ENCODE peak calls at places on chromosomes 12 and 14, in ten cellular contexts. C is fibroblast of lung; D is Karpas-422; Y is DND-41; H is right lobe of liver; N is GM23338; O is CD8-positive, alpha-beta T cell; W is naive thymus-derived CD4-positive, alpha-beta T cell; L is CD4-positive, CD25-positive, alpha-beta regulatory T cell; K is upper lobe of right lung. A is an unnamed sample. For H3K36me3 and H3K4me1, the result is how much of the 10 kb centered on the place peaks cover.

GRCh38 chr12:20624718-20625117 is 70.4 kb upstream of the SLCO1C1 start:
- DNase-seq in C (peak), D (no peak), Y (no peak), H (no peak), N (peak), O (no peak), W (no peak), L (no peak), K (no peak), A (no peak)

GRCh38 chr12:124520258-124520657 is 47.2 kb downstream of the NCOR2 start:
- DNase-seq in C (peak), D (no peak), Y (no peak), H (peak), N (no peak), O (no peak), W (no peak), L (no peak), K (peak), A (peak)

GRCh38 chr14:90698379-90698869 is 117.8 kb downstream of the TTC7B start:
- DNase-seq in C (peak), D (no peak), Y (no peak), H (no peak), N (no peak), O (no peak), W (no peak), L (no peak), K (no peak), A (peak)

GRCh38 chr14:30402846-30403245 is 156.1 kb upstream of the G2E3 start:
- DNase-seq in C (no peak), D (no peak), Y (no peak), H (no peak), N (no peak), O (no peak), W (no peak), L (no peak), K (no peak), A (no peak)

GRCh38 chr14:21054768-21055145 is 2.9 kb upstream of the RNASE8 start:
- DNase-seq in C (no peak), D (no peak), Y (no peak), H (no peak), N (no peak), O (no peak), W (no peak), L (no peak), K (no peak), A (no peak)

GRCh38 chr12:120159509-120160237 is 34.8 kb downstream of the GCN1 start:
- DNase-seq in C (no peak), D (no peak), Y (no peak), H (no peak), N (no peak), O (no peak), W (no peak), L (no peak), K (no peak), A (no peak)

GRCh38 chr14:105938055-105938863 is 411.9 kb downstream of the TMEM121 start:
- DNase-seq in C (no peak), D (no peak), Y (no peak), H (no peak), N (no peak), O (no peak), W (no peak), L (no peak), K (no peak), A (no peak)

GRCh38 chr12:48379784-48380183 is 29.1 kb upstream of the ZNF641 start:
- DNase-seq in C (no peak), D (no peak), Y (no peak), H (no peak), N (no peak), O (no peak), W (no peak), L (no peak), K (no peak), A (no peak)

GRCh38 chr14:94051115-94051514 is 25.0 kb downstream of the OTUB2 start:
- DNase-seq in C (peak), D (no peak), Y (no peak), H (peak), N (peak), O (no peak), W (no peak), L (no peak), K (no peak), A (no peak)

GRCh38 chr12:131473721-131474709 is 236.9 kb upstream of the SFSWAP start:
- DNase-seq in C (no peak), D (no peak), Y (no peak), H (no peak), N (peak), O (no peak), W (no peak), L (no peak), K (no peak), A (no peak)

GRCh38 chr14:29603721-29604120 is 323.9 kb downstream of the PRKD1 start:
- DNase-seq in C (no peak), D (no peak), Y (no peak), H (no peak), N (no peak), O (no peak), W (no peak), L (no peak), K (no peak), A (no peak)

GRCh38 chr14:103627073-103628025 is 1.7 kb upstream of the KLC1 start:
- DNase-seq in C (no peak), D (no peak), Y (no peak), H (no peak), N (no peak), O (no peak), W (no peak), L (no peak), K (no peak), A (no peak)

GRCh38 chr14:44453433-44454171 is 53.5 kb downstream of the FSCB start:
- DNase-seq in C (no peak), D (peak), Y (no peak), H (no peak), N (no peak), O (no peak), W (no peak), L (no peak), K (no peak), A (no peak)

GRCh38 chr14:49770212-49770817 is 2.4 kb downstream of the KLHDC2 start:
- DNase-seq in C (peak), D (no peak), Y (no peak), H (peak), N (no peak), O (no peak), W (no peak), L (no peak), K (no peak), A (no peak)

GRCh38 chr14:76373456-76373855 is 2.5 kb upstream of the ESRRB start:
- DNase-seq in C (no peak), D (no peak), Y (no peak), H (no peak), N (peak), O (no peak), W (no peak), L (no peak), K (no peak), A (no peak)

GRCh38 chr12:62924084-62924483 is 10.9 kb downstream of the PPM1H start:
- DNase-seq in C (no peak), D (no peak), Y (no peak), H (no peak), N (no peak), O (no peak), W (no peak), L (no peak), K (no peak), A (no peak)

DNA sequence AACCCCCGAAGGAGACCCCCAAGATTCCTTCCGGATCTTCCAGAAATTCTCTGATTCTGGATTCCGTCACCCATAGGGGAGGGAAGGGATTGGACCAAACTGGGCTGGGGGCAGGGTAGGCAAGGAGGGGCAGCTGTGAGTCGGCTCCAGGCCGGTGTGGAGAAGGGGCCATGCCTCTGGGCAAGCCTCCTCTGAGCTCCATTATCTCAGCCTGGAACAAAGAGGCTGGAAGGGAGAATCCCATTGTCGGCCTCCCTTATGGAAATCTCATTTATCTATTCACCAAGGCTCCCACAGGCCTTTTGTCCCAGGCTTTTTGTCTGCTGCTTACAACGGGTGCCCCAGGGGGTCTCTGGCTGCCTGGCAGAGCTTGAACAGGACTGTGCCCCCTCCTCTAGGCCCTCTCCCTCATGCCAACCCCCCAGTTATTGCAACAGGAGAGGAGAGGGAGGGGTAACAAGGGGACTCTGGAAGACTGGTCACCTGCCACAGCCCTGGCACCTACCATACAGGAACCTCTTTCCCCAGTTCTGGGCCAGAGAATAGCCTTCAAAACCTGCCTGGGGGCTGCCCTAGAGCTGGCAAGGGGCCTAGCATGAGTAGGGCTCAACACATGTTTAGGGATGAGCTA is 19.5 kb downstream of the FIGNL2 start:
- DNase-seq in C (no peak), D (no peak), Y (no peak), H (no peak), N (peak), O (no peak), W (no peak), L (no peak), K (no peak), A (no peak)
- H3K27ac ChIP-seq in C (no peak), D (no peak), Y (no peak), H (no peak), N (peak), O (no peak), W (no peak), L (no peak), K (no peak), A (no peak)

GRCh38 chr12:10709808-10710207 is 13.3 kb downstream of the YBX3 start:
- DNase-seq in C (no peak), D (no peak), Y (no peak), H (no peak), N (no peak), O (no peak), W (no peak), L (no peak), K (no peak), A (no peak)
- H3K36me3 ChIP-seq in C (under half), D (under half), Y (half or more), H (under half), N (half or more), O (under half), W (under half), L (under half), K (half or more), A (under half)

DNA sequence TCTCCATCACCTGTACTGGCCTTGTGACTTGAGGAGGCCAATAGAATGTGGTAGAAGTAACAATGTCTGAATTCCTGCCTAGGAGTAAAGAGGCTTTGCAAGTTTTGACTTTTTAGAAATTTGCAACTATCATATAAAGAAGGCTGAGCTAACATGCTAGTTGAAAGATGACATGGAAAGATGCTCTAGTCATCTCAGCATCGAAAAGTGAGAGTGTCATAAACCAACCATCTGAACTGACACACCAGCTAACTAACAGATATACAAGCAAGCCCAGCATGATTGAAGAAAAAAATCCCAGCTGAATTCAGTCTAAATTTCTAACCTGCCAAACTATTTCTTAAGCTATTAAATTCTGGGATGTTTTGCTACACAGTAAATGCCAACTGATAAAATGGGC is 116.8 kb downstream of the NELL2 start:
- DNase-seq in C (no peak), D (no peak), Y (no peak), H (no peak), N (no peak), O (no peak), W (no peak), L (no peak), K (no peak), A (no peak)
- H3K4me1 ChIP-seq in C (under half), D (under half), Y (under half), H (under half), N (under half), O (under half), W (under half), L (under half), K (under half), A (under half)

DNA sequence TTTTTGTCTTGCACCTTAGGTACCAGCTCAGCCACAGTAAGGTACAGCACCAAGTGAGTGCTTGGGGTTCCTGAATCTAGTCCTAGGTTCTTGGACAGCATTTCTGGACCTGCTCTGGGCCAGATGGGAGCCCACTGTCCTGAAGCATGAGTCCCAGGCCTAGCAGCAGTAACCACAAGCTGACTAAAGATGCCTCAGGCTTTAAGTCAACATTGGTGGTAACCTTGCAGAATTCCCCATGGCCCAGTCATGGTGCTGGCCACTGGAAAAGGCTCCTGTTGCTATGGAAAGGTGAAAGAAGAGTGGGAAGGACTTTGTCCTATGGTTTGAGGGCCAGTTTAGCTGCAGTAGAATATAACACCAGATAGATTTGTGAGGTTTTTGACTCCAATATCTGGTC is 86.9 kb upstream of the CLEC14A start:
- DNase-seq in C (peak), D (no peak), Y (no peak), H (no peak), N (no peak), O (no peak), W (no peak), L (no peak), K (no peak), A (no peak)
- H3K27ac ChIP-seq in C (peak), D (no peak), Y (no peak), H (no peak), N (no peak), O (no peak), W (no peak), L (no peak), K (no peak), A (no peak)

A was measured in aorta.